ENCODE peak calls at places on chromosomes 1 and 21, in nine cellular contexts. G is endothelial cell of umbilical vein, W is OCI-LY7, F is neural progenitor cell, V is HepG2, S is pancreas, R is spleen, B is body of pancreas, Y is lung. I is an unnamed sample.

GRCh38 chr1:168121314-168122029 is 15.3 kb downstream of the GPR161 start:
- DNase-seq in G (no peak), W (no peak), F (no peak), V (no peak), S (peak; percentile 63), R (no peak), B (peak; percentile 66), Y (no peak), I (peak; percentile 95)

GRCh38 chr1:178451529-178451928 is 45.2 kb downstream of the CLEC20A start:
- DNase-seq in G (no peak), W (no peak), F (no peak), V (no peak), S (no peak), R (no peak), B (no peak), Y (no peak), I (no peak)

GRCh38 chr1:118429856-118430255 is 244.8 kb upstream of the SPAG17 start:
- DNase-seq in G (no peak), W (no peak), F (no peak), V (no peak), S (no peak), R (no peak), B (no peak), Y (no peak), I (no peak)

GRCh38 chr1:45014403-45015028 is 2.5 kb downstream of the UROD start:
- DNase-seq in G (peak; percentile 81), W (peak; percentile 84), F (peak; percentile 88), V (peak; percentile 72), S (peak; percentile 85), R (peak; percentile 88), B (peak; percentile 83), Y (peak; percentile 84), I (no peak)

GRCh38 chr1:207355060-207355459 is 33.6 kb downstream of the CD55 start:
- DNase-seq in G (no peak), W (no peak), F (no peak), V (no peak), S (no peak), R (no peak), B (no peak), Y (no peak), I (no peak)

GRCh38 chr1:233959971-233960710 is 55.7 kb downstream of the SLC35F3 start:
- DNase-seq in G (no peak), W (no peak), F (no peak), V (no peak), S (no peak), R (no peak), B (no peak), Y (no peak), I (no peak)

GRCh38 chr1:111602302-111602701 is 17.3 kb upstream of the RAP1A start:
- DNase-seq in G (no peak), W (peak; percentile 65), F (no peak), V (no peak), S (no peak), R (no peak), B (no peak), Y (no peak), I (no peak)

GRCh38 chr1:10736623-10737267 is 59.7 kb downstream of the CASZ1 start:
- DNase-seq in G (no peak), W (no peak), F (no peak), V (no peak), S (peak; percentile 81), R (no peak), B (peak; percentile 71), Y (peak; percentile 81), I (no peak)

GRCh38 chr1:182261655-182262054 is 129.9 kb downstream of the GLUL start:
- DNase-seq in G (no peak), W (no peak), F (no peak), V (no peak), S (no peak), R (no peak), B (no peak), Y (no peak), I (no peak)

GRCh38 chr1:182257369-182258063 is 134.1 kb downstream of the GLUL start:
- DNase-seq in G (no peak), W (no peak), F (no peak), V (no peak), S (no peak), R (no peak), B (no peak), Y (no peak), I (no peak)

GRCh38 chr1:182260516-182260915 is 131.1 kb downstream of the GLUL start:
- DNase-seq in G (no peak), W (no peak), F (no peak), V (no peak), S (no peak), R (no peak), B (no peak), Y (no peak), I (no peak)

GRCh38 chr1:182259963-182260362 is 131.6 kb downstream of the GLUL start:
- DNase-seq in G (no peak), W (no peak), F (no peak), V (no peak), S (no peak), R (no peak), B (no peak), Y (no peak), I (no peak)

GRCh38 chr1:182259229-182259872 is 132.2 kb downstream of the GLUL start:
- DNase-seq in G (no peak), W (no peak), F (no peak), V (no peak), S (no peak), R (peak; percentile 85), B (peak; percentile 34), Y (peak; percentile 55), I (no peak)
- H3K27ac ChIP-seq in G (no peak overlapping the region), W (no peak overlapping the region), F (no peak overlapping the region), V (no peak overlapping the region), S (no peak overlapping the region), R (peak overlapping the region; percentile 84), B (no peak overlapping the region), Y (no peak overlapping the region), I (peak overlapping the region; percentile 17)

GRCh38 chr1:155323729-155324040 is 3.0 kb downstream of the RUSC1 start:
- DNase-seq in G (peak; percentile 94), W (peak; percentile 80), F (peak; percentile 94), V (peak; percentile 75), S (peak; percentile 93), R (peak; percentile 96), B (peak; percentile 94), Y (peak; percentile 90), I (peak; percentile 96)

GRCh38 chr1:155326020-155326526 is 5.4 kb downstream of the RUSC1 start:
- DNase-seq in G (no peak), W (no peak), F (no peak), V (no peak), S (no peak), R (no peak), B (no peak), Y (no peak), I (no peak)

GRCh38 chr1:155325596-155325893 is 4.9 kb downstream of the RUSC1 start:
- DNase-seq in G (no peak), W (no peak), F (no peak), V (no peak), S (no peak), R (no peak), B (no peak), Y (no peak), I (no peak)

GRCh38 chr1:155324041-155324716 is 3.5 kb downstream of the RUSC1 start:
- DNase-seq in G (peak; percentile 95), W (peak; percentile 83), F (peak; percentile 96), V (peak; percentile 93), S (peak; percentile 90), R (peak; percentile 98), B (peak; percentile 94), Y (peak; percentile 98), I (peak; percentile 98)

DNA sequence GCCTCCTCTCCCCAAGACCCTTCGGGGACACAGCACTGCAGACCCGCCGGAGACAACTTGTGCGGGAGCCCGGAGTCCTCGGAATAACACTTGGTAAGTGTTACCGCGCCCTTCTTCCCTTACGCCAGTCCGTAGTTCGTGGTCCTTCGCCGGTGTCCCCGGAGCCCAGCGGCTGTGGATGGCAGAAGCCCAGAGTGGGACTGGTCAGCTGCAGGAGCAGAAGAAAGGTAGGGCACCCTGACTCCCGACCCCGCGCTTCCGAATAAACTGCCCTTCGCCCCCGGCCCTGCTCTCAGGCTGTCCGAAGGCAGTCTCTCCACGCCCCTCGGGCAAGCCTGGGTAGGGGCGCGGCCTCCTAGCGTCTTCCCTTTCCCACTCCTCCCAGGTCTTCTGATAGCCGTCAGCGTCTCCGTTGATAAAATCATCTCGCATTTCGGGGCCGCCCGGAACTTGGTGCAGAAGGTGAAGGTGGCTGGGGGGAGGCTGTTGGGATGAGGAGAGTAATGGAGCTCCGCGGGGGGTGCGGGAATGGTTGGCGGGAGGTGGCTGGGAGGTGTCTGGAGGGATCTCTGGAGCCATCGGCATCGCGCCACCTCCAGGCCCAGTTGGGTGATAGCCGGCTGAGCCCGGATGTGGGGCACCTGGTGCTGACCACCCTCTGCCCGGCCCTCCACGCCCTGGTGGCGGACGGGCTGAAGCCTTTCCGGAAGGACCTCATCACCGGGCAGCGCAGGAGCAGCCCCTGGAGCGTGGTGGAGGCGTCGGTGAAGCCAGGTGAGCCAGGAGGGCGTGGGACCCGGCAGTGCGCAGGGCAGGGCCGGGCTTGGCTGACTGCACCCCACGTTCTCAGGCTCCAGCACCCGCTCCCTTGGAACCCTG is 4.3 kb downstream of the RUSC1 start:
- DNase-seq in G (peak; percentile 53), W (peak; percentile 24), F (peak; percentile 88), V (peak; percentile 45), S (peak; percentile 82), R (peak; percentile 86), B (peak; percentile 59), Y (peak; percentile 60), I (peak; percentile 83)
- TF ChIP-seq CTCF in G (peak; percentile 43), W (peak; percentile 42), F (peak; percentile 65), V (peak; percentile 79), S (peak; percentile 5), R (peak; percentile 54), B (peak; percentile 44), Y (no peak), I (no peak)

GRCh38 chr21:15006594-15007230 is 58.1 kb downstream of the NRIP1 start:
- DNase-seq in G (no peak), W (no peak), F (no peak), V (no peak), S (no peak), R (no peak), B (no peak), Y (no peak), I (no peak)

GRCh38 chr21:15005391-15005790 is 59.4 kb downstream of the NRIP1 start:
- DNase-seq in G (peak; percentile 22), W (no peak), F (peak; percentile 26), V (no peak), S (no peak), R (peak; percentile 75), B (no peak), Y (no peak), I (no peak)

GRCh38 chr21:15001773-15002647 is 62.8 kb downstream of the NRIP1 start:
- DNase-seq in G (no peak), W (no peak), F (no peak), V (no peak), S (no peak), R (no peak), B (no peak), Y (no peak), I (no peak)

GRCh38 chr21:15003463-15004135 is 61.2 kb downstream of the NRIP1 start:
- DNase-seq in G (no peak), W (no peak), F (peak; percentile 66), V (no peak), S (no peak), R (no peak), B (no peak), Y (no peak), I (no peak)

DNA sequence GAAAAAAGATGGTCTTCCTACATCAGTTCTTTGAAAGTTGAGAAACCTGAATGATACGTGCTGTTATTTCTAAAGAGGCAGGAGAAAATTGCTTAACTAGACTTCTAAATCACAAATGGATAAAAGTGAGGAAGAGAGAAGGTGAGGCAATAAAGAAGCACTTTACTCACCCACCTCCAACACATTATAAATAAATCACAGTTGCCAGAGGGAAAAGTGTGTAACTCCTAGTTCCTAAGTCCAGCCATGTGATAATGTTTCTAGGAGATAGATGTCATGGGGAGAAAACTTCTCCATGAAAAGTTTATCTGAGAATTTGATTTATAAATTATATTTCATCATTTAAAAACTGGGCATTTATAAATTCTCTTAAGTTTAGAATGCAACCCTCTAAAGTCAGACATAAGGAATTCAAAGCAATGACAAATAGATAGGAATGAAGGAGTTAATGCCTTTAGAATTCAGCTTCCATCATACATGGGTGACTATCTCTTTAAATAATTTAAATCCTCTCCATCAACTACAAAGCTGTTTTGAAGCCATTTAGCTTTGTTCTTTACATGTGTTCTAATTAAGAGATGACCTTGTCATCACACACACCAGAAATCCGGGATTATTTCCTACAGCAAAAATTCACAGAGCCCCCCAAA is 60.0 kb downstream of the NRIP1 start:
- DNase-seq in G (no peak), W (no peak), F (no peak), V (no peak), S (no peak), R (no peak), B (no peak), Y (no peak), I (no peak)
- H3K4me3 ChIP-seq in G (no peak overlapping the region), W (no peak overlapping the region), F (no peak overlapping the region), V (no peak overlapping the region), S (no peak overlapping the region), R (no peak overlapping the region), B (no peak overlapping the region), Y (no peak overlapping the region), I (no peak overlapping the region)

GRCh38 chr21:33767236-33767635 is 124.9 kb downstream of the ITSN1 start:
- DNase-seq in G (no peak), W (no peak), F (no peak), V (no peak), S (no peak), R (no peak), B (no peak), Y (no peak), I (no peak)
- H3K27ac ChIP-seq in G (no peak overlapping the region), W (no peak overlapping the region), F (no peak overlapping the region), V (no peak overlapping the region), S (no peak overlapping the region), R (no peak overlapping the region), B (no peak overlapping the region), Y (no peak overlapping the region), I (no peak overlapping the region)